ENCODE peak calls at places on chromosomes 1 and 21, in four cellular contexts. Z, R, X and U are unnamed samples.

GRCh38 chr1:31482478-31483011 is 69.5 kb downstream of the SERINC2 start:
- DNase-seq in Z (no peak), R (no peak), X (no peak), U (no peak)

GRCh38 chr1:93427656-93428055 is 20.3 kb upstream of the FNBP1L start:
- DNase-seq in Z (no peak), R (no peak), X (no peak), U (no peak)

GRCh38 chr21:31136891-31137290 is 98.6 kb upstream of the KRTAP19-8 start:
- DNase-seq in Z (no peak), R (no peak), X (no peak), U (no peak)

GRCh38 chr1:1344672-1345361 is 4.4 kb downstream of the DVL1 start:
- DNase-seq in Z (no peak), R (no peak), X (peak), U (no peak)

GRCh38 chr1:16905112-16905855 is 9.5 kb downstream of the RNU1-2 start:
- DNase-seq in Z (no peak), R (peak), X (peak), U (peak)

GRCh38 chr1:160885080-160885479 is at the start of gene ITLN1:
- DNase-seq in Z (no peak), R (no peak), X (no peak), U (no peak)

GRCh38 chr1:244322791-244323521 is 128.8 kb downstream of the ADSS2 start:
- DNase-seq in Z (no peak), R (peak), X (peak), U (no peak)

GRCh38 chr1:116954450-116954849 is 44.7 kb downstream of the PTGFRN start:
- DNase-seq in Z (no peak), R (no peak), X (no peak), U (no peak)

GRCh38 chr1:203673550-203674411 is 47.1 kb downstream of the ATP2B4 start:
- DNase-seq in Z (no peak), R (peak), X (peak), U (peak)

GRCh38 chr1:223731076-223731770 is 18.9 kb downstream of the CAPN2 start:
- DNase-seq in Z (no peak), R (no peak), X (peak), U (no peak)

GRCh38 chr21:45537111-45537745 is 5.0 kb downstream of the SLC19A1 start:
- DNase-seq in Z (no peak), R (no peak), X (no peak), U (no peak)

GRCh38 chr1:173016409-173016808 is 34.3 kb downstream of the TNFSF18 start:
- DNase-seq in Z (no peak), R (no peak), X (no peak), U (no peak)

GRCh38 chr1:96840396-96840795 is 118.8 kb downstream of the PTBP2 start:
- DNase-seq in Z (no peak), R (no peak), X (no peak), U (no peak)

GRCh38 chr1:43885311-43885801 is 48.2 kb upstream of the ARTN start:
- DNase-seq in Z (no peak), R (no peak), X (no peak), U (no peak)

GRCh38 chr1:100927276-100927675 is 31.4 kb downstream of the SLC30A7 start:
- DNase-seq in Z (no peak), R (no peak), X (no peak), U (no peak)

GRCh38 chr1:100930494-100930893 is 34.6 kb downstream of the SLC30A7 start:
- DNase-seq in Z (no peak), R (no peak), X (no peak), U (no peak)

GRCh38 chr1:100926240-100926639 is 30.4 kb downstream of the SLC30A7 start:
- DNase-seq in Z (no peak), R (no peak), X (no peak), U (no peak)

GRCh38 chr1:100924991-100925390 is 29.1 kb downstream of the SLC30A7 start:
- DNase-seq in Z (no peak), R (no peak), X (no peak), U (no peak)

DNA sequence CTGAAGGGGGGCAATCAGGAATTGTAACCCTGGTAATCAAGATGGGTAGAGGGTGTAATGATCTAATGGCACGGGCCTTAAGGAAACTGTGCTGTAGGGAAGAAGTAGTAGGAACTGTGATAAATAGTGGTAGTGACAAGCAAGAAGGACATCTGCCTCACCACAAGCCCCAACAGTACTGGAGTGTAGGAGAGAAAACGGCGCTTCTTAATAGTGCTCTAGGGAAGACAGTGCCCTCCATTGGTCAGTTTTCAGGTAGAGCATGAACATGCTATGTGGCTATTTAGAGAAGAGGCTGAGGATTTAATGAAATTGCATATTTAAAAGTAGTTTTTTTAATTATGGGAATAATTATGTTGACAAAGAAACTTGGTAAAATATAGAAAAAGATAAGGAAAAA is 32.2 kb downstream of the SLC30A7 start:
- DNase-seq in Z (no peak), R (no peak), X (no peak), U (no peak)
- TF ChIP-seq CTCF in Z (no peak), R (peak), X (peak), U (peak)

DNA sequence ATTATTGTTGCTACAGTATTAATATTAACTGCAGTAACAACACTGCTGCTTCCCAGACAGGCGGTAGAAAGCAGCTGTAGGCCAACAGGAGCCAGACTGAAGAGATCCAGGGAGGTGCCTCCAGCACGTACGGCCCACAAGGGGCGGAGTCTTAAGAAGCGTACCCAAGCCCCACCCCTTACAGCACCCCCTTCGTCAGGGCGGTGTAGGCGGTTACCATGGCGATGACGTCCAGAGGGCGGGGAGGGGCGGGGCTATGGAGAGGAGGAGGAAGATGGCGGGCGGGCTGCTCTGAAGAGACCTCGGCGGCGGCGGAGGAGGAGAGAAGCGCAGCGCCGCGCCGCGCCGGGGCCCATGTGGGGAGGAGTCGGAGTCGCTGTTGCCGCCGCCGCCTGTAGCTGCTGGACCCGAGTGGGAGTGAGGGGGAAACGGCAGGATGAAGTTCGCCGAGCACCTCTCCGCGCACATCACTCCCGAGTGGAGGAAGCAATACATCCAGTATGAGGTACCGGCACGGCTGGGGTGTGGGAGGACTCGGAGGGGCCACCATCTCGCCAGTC is at the start of gene XPR1:
- DNase-seq in Z (peak), R (peak), X (peak), U (peak)
- TF ChIP-seq CTCF in Z (no peak), R (no peak), X (no peak), U (peak)

GRCh38 chr1:195584870-195585624 is 1023.2 kb downstream of the KCNT2 start:
- DNase-seq in Z (no peak), R (no peak), X (peak), U (no peak)
- TF ChIP-seq CTCF in Z (no peak), R (no peak), X (no peak), U (no peak)

DNA sequence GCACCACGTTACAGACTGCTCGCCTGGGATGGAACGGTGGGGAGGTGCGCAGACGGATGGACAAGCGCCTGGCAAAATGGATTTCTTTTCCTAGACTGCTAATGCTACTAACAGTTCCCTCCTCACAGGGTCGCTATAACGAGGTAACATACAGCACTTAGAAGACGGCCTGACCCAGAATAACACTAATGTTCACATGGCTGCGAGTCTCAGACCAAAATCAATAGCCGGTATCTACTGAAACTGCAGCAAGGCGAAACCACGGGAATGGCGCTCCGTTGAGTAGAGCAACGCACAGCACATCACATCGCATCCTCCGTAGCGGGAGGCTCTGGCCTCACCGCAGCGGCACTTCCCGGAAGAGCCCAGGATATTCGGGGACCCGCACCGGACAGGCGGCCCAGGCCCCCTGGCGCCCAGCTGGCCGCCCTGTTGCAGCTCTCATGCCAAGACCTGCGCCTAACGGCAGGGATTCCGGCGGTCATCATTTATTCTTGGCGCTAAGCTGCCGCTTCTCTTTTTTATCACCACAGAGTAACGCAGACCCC is 46.6 kb downstream of the VPS26C start:
- DNase-seq in Z (no peak), R (no peak), X (no peak), U (no peak)
- TF ChIP-seq CTCF in Z (no peak), R (no peak), X (no peak), U (peak)

GRCh38 chr21:39923441-39923840 is 56.2 kb downstream of the PCP4 start:
- DNase-seq in Z (no peak), R (no peak), X (no peak), U (no peak)
- TF ChIP-seq CTCF in Z (no peak), R (no peak), X (no peak), U (no peak)

GRCh38 chr1:62358974-62359373 is 39.7 kb upstream of the KANK4 start:
- DNase-seq in Z (no peak), R (no peak), X (no peak), U (no peak)
- TF ChIP-seq CTCF in Z (no peak), R (no peak), X (no peak), U (no peak)